ENCODE peak calls at places on chromosomes 7 and 10, in seven cellular contexts. Z is heart right ventricle, C is epithelial cell of prostate, A is heart left ventricle, Y is mesendoderm, K is IMR-90, P is neural progenitor cell. D is an unnamed sample.

GRCh38 chr10:1515780-1516491 is 221.4 kb downstream of the ADARB2 start:
- DNase-seq in P (no peak), A (no peak), C (no peak), Y (no peak), Z (no peak), K (no peak), D (no peak)

GRCh38 chr7:121288894-121289293 is 39.9 kb upstream of the WNT16 start:
- DNase-seq in Y (no peak), C (no peak), A (no peak), P (no peak), K (peak; percentile 80), Z (no peak), D (no peak)

GRCh38 chr10:90321132-90321816 is 536.6 kb downstream of the HTR7 start:
- DNase-seq in P (no peak), C (no peak), Y (no peak), K (peak; percentile 71), Z (no peak), A (no peak), D (no peak)

GRCh38 chr10:43056568-43057011 is 20.3 kb upstream of the RET start:
- DNase-seq in P (no peak), K (no peak), Z (no peak), Y (no peak), C (no peak), A (peak; percentile 9), D (peak; percentile 43)

GRCh38 chr7:81665236-81665635 is 104.6 kb downstream of the HGF start:
- DNase-seq in A (no peak), P (no peak), K (no peak), Z (no peak), Y (no peak), C (no peak), D (no peak)

GRCh38 chr7:1847260-1848001 is 177.4 kb downstream of the ELFN1 start:
- DNase-seq in P (no peak), K (no peak), C (no peak), Y (no peak), Z (peak; percentile 5), A (peak; percentile 17), D (no peak)

GRCh38 chr10:28768227-28768626 is 90.9 kb downstream of the BAMBI start:
- DNase-seq in Z (no peak), C (no peak), Y (no peak), K (no peak), A (no peak), P (peak; percentile 75), D (no peak)

GRCh38 chr7:43758861-43759683 is 592 bp downstream of the BLVRA start:
- DNase-seq in C (no peak), Y (peak; percentile 40), P (peak; percentile 74), Z (peak; percentile 36), K (peak; percentile 31), A (peak; percentile 49), D (peak; percentile 65)

GRCh38 chr7:95527033-95527775 is 41.5 kb downstream of the ASB4 start:
- DNase-seq in C (no peak), Y (peak; percentile 79), P (peak; percentile 81), Z (no peak), A (peak; percentile 51), K (peak; percentile 44), D (no peak)

GRCh38 chr7:28002638-28003037 is 178.0 kb downstream of the JAZF1 start:
- DNase-seq in Z (no peak), P (no peak), Y (peak; percentile 70), K (peak; percentile 13), C (no peak), A (no peak), D (no peak)

GRCh38 chr7:73799282-73800141 is 29.4 kb upstream of the CLDN3 start:
- DNase-seq in C (no peak), K (no peak), A (no peak), P (no peak), Y (peak; percentile 46), Z (no peak), D (no peak)

GRCh38 chr10:43409385-43410109 is 561 bp upstream of the HNRNPF start:
- DNase-seq in Y (no peak), C (no peak), A (peak; percentile 56), K (no peak), Z (peak; percentile 56), P (no peak), D (peak; percentile 73)

GRCh38 chr7:139730746-139731612 is 46.8 kb downstream of the HIPK2 start:
- DNase-seq in C (no peak), A (peak; percentile 79), Z (peak; percentile 72), P (peak; percentile 48), K (peak; percentile 72), Y (no peak), D (peak; percentile 90)

GRCh38 chr7:13998866-13999265 is 9.4 kb upstream of the ETV1 start:
- DNase-seq in Z (no peak), P (no peak), K (no peak), A (no peak), C (no peak), Y (no peak), D (no peak)

GRCh38 chr10:97179731-97180366 is 5.9 kb downstream of the SLIT1 start:
- DNase-seq in C (no peak), K (no peak), P (peak; percentile 94), Z (no peak), A (no peak), Y (peak; percentile 90), D (no peak)

GRCh38 chr10:116417821-116418220 is 9.8 kb upstream of the PNLIPRP3 start:
- DNase-seq in Z (no peak), Y (no peak), K (no peak), C (no peak), P (no peak), A (no peak), D (no peak)

GRCh38 chr7:101924171-101924570 is 106.7 kb downstream of the CUX1 start:
- DNase-seq in Y (no peak), C (no peak), K (peak; percentile 86), A (peak; percentile 74), Z (no peak), P (no peak), D (no peak)

GRCh38 chr10:30151581-30152389 is 92.4 kb upstream of the JCAD start:
- DNase-seq in P (no peak), A (peak; percentile 58), C (peak; percentile 34), K (peak; percentile 88), Y (peak; percentile 83), Z (peak; percentile 16), D (no peak)

GRCh38 chr7:122883049-122883670 is 3.1 kb downstream of the CADPS2 start:
- DNase-seq in P (no peak), A (no peak), Z (no peak), C (no peak), Y (no peak), K (no peak), D (no peak)

GRCh38 chr7:137878333-137878961 is 31.7 kb upstream of the DGKI start:
- DNase-seq in P (no peak), K (peak; percentile 33), Y (peak; percentile 21), C (no peak), A (peak; percentile 61), Z (peak; percentile 60), D (no peak)

GRCh38 chr7:13915891-13916290 is 73.6 kb downstream of the ETV1 start:
- DNase-seq in P (no peak), A (no peak), C (no peak), Y (no peak), K (no peak), Z (no peak), D (no peak)

GRCh38 chr10:98349508-98349922 is 65.5 kb downstream of the PYROXD2 start:
- DNase-seq in C (no peak), P (no peak), Y (no peak), K (peak; percentile 99), A (peak; percentile 76), Z (peak; percentile 44), D (peak; percentile 56)

GRCh38 chr7:102811942-102812678 is 63.3 kb downstream of the FAM185A start:
- DNase-seq in Z (no peak), A (no peak), P (no peak), Y (no peak), C (no peak), K (no peak), D (no peak)

GRCh38 chr7:103573479-103574058 is 127.6 kb upstream of the SLC26A5 start:
- DNase-seq in C (no peak), Y (peak; percentile 45), Z (no peak), P (peak; percentile 10), A (no peak), K (peak; percentile 59), D (no peak)

GRCh38 chr10:646118-646524 is 43.3 kb downstream of the DIP2C start:
- DNase-seq in K (no peak), P (no peak), A (no peak), Z (no peak), C (no peak), Y (peak; percentile 15), D (no peak)

DNA sequence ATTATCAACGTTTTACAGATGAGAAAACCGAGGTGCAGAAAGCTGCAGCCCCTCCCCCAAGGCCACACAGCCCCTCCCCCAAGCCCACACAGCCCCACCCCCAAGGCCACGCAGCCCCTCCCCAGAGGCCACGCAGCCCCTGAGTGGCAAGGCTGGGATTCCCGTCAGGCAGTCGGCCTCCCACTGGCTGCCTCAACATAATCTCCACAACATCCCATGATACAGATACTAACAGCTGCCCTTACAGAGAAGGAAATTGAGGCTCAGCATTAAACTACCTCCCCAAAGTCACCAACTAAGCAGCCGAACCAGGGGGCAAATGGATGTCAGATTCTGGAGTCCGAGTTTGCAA is 15.9 kb downstream of the SH3PXD2A start:
- DNase-seq in C (no peak), A (no peak), Z (no peak), P (no peak), Y (no peak), K (no peak), D (no peak)
- H3K27ac ChIP-seq in C (peak overlapping the region; percentile 7), A (peak overlapping the region; percentile 76), Z (peak overlapping the region; percentile 80), P (no peak overlapping the region), Y (peak overlapping the region; percentile 55), K (no peak overlapping the region), D (peak overlapping the region; percentile 43)

GRCh38 chr10:129531969-129532660 is 65.1 kb downstream of the MGMT start:
- DNase-seq in A (no peak), K (no peak), C (no peak), Z (no peak), P (no peak), Y (no peak), D (no peak)
- H3K27ac ChIP-seq in A (no peak overlapping the region), K (peak overlapping the region; percentile 57), C (no peak overlapping the region), Z (no peak overlapping the region), P (no peak overlapping the region), Y (no peak overlapping the region), D (no peak overlapping the region)

GRCh38 chr7:106072715-106073091 is 39.4 kb downstream of the SYPL1 start:
- DNase-seq in Y (no peak), K (no peak), P (no peak), A (no peak), C (no peak), Z (no peak), D (no peak)

GRCh38 chr7:106074257-106074656 is 37.9 kb downstream of the SYPL1 start:
- DNase-seq in K (no peak), Y (no peak), C (no peak), Z (no peak), P (no peak), A (no peak), D (no peak)

GRCh38 chr7:106076537-106076936 is 35.6 kb downstream of the SYPL1 start:
- DNase-seq in P (no peak), K (no peak), A (no peak), Z (no peak), Y (no peak), C (no peak), D (no peak)

GRCh38 chr7:106073701-106074100 is 38.4 kb downstream of the SYPL1 start:
- DNase-seq in Z (no peak), Y (no peak), C (no peak), K (no peak), P (no peak), A (no peak), D (no peak)

GRCh38 chr7:106075937-106076336 is 36.2 kb downstream of the SYPL1 start:
- DNase-seq in Y (no peak), A (no peak), Z (no peak), K (no peak), C (no peak), P (no peak), D (no peak)
- H3K27ac ChIP-seq in Y (no peak overlapping the region), A (no peak overlapping the region), Z (no peak overlapping the region), K (no peak overlapping the region), C (no peak overlapping the region), P (no peak overlapping the region), D (peak overlapping the region; percentile 83)

GRCh38 chr7:104951546-104951945 is 62.5 kb upstream of the KMT2E start:
- DNase-seq in Y (no peak), A (no peak), Z (peak; percentile 33), P (no peak), C (no peak), K (peak; percentile 73), D (no peak)
- H3K27ac ChIP-seq in Y (no peak overlapping the region), A (peak overlapping the region; percentile 37), Z (no peak overlapping the region), P (no peak overlapping the region), C (no peak overlapping the region), K (peak overlapping the region; percentile 31), D (peak overlapping the region; percentile 45)